ENCODE peak calls at places on chromosomes 5 and 9, in six cellular contexts. One of them, this sample, is unnamed.

GRCh38 chr9:87067426-87067825 is 120.1 kb upstream of the GAS1 start:
- DNase-seq in T47D: no peak
- DNase-seq in RPMI7951: no peak
- DNase-seq in T-helper 1 cell: no peak
- DNase-seq in posterior cingulate gyrus: no peak
- DNase-seq in CD4-positive, alpha-beta T cell: no peak
- DNase-seq in this sample: no peak

GRCh38 chr5:172903790-172904189 is 55.4 kb upstream of the RPL26L1 start:
- DNase-seq in T47D: no peak
- DNase-seq in RPMI7951: peak; percentile 94
- DNase-seq in T-helper 1 cell: no peak
- DNase-seq in posterior cingulate gyrus: no peak
- DNase-seq in CD4-positive, alpha-beta T cell: no peak
- DNase-seq in this sample: no peak

GRCh38 chr5:173328896-173329369 is 719 bp upstream of the STC2 start:
- DNase-seq in T47D: peak; percentile 48
- DNase-seq in RPMI7951: peak; percentile 78
- DNase-seq in T-helper 1 cell: no peak
- DNase-seq in posterior cingulate gyrus: no peak
- DNase-seq in CD4-positive, alpha-beta T cell: no peak
- DNase-seq in this sample: no peak

GRCh38 chr5:36692791-36693763 is 86.7 kb downstream of the SLC1A3 start:
- DNase-seq in T47D: peak; percentile 75
- DNase-seq in RPMI7951: peak; percentile 82
- DNase-seq in T-helper 1 cell: no peak
- DNase-seq in posterior cingulate gyrus: peak; percentile 74
- DNase-seq in CD4-positive, alpha-beta T cell: no peak
- DNase-seq in this sample: peak; percentile 82

GRCh38 chr9:35726876-35727438 is 5.0 kb downstream of the TLN1 start:
- DNase-seq in T47D: peak; percentile 49
- DNase-seq in RPMI7951: peak; percentile 33
- DNase-seq in T-helper 1 cell: no peak
- DNase-seq in posterior cingulate gyrus: peak; percentile 64
- DNase-seq in CD4-positive, alpha-beta T cell: peak; percentile 28
- DNase-seq in this sample: no peak

GRCh38 chr9:19231126-19232035 is 888 bp downstream of the DENND4C start:
- DNase-seq in T47D: no peak
- DNase-seq in RPMI7951: peak; percentile 18
- DNase-seq in T-helper 1 cell: no peak
- DNase-seq in posterior cingulate gyrus: no peak
- DNase-seq in CD4-positive, alpha-beta T cell: no peak
- DNase-seq in this sample: no peak

GRCh38 chr9:107557236-107557990 is 67.8 kb upstream of the KLF4 start:
- DNase-seq in T47D: no peak
- DNase-seq in RPMI7951: peak; percentile 70
- DNase-seq in T-helper 1 cell: no peak
- DNase-seq in posterior cingulate gyrus: no peak
- DNase-seq in CD4-positive, alpha-beta T cell: no peak
- DNase-seq in this sample: no peak

GRCh38 chr9:8604201-8604600 is 804.6 kb upstream of the DMAC1 start:
- DNase-seq in T47D: no peak
- DNase-seq in RPMI7951: no peak
- DNase-seq in T-helper 1 cell: no peak
- DNase-seq in posterior cingulate gyrus: no peak
- DNase-seq in CD4-positive, alpha-beta T cell: no peak
- DNase-seq in this sample: no peak

GRCh38 chr9:82757921-82758320 is 305.0 kb downstream of the RASEF start:
- DNase-seq in T47D: no peak
- DNase-seq in RPMI7951: no peak
- DNase-seq in T-helper 1 cell: no peak
- DNase-seq in posterior cingulate gyrus: no peak
- DNase-seq in CD4-positive, alpha-beta T cell: no peak
- DNase-seq in this sample: no peak

This sample was measured in glutamatergic neuron.